ENCODE peak calls at places on chromosomes 12 and 14, in six cellular contexts. J is cardiac muscle cell, O is cerebellum, R is SW480, Z is ELF-1, S is sciatic nerve. N is an unnamed sample.

GRCh38 chr12:46388427-46388992 is 15.9 kb upstream of the SLC38A2 start:
- DNase-seq in Z (no peak), R (no peak), O (no peak), J (no peak), S (no peak), N (no peak)

GRCh38 chr14:91872517-91873470 is 5.5 kb upstream of the TC2N start:
- DNase-seq in O (no peak), R (no peak), S (peak; percentile 76), Z (no peak), J (no peak), N (no peak)

GRCh38 chr14:102013669-102014200 is 49.4 kb downstream of the DYNC1H1 start:
- DNase-seq in R (no peak), Z (no peak), S (no peak), J (no peak), O (no peak), N (no peak)

GRCh38 chr14:90198541-90198940 is 57.8 kb upstream of the PSMC1 start:
- DNase-seq in Z (no peak), S (no peak), J (no peak), R (no peak), O (no peak), N (no peak)

GRCh38 chr12:87939182-87939581 is 90.0 kb downstream of the C12orf50 start:
- DNase-seq in S (no peak), R (no peak), Z (no peak), J (no peak), O (no peak), N (no peak)

GRCh38 chr14:28676481-28676880 is 90.1 kb upstream of the FOXG1 start:
- DNase-seq in J (no peak), R (peak; percentile 46), S (no peak), Z (no peak), O (no peak), N (peak; percentile 62)

GRCh38 chr12:14884458-14884878 is 1.2 kb downstream of the MGP start:
- DNase-seq in O (peak; percentile 52), S (peak; percentile 90), J (peak; percentile 87), R (peak; percentile 56), Z (no peak), N (peak; percentile 76)

GRCh38 chr12:113048716-113049127 is 7.8 kb upstream of the DTX1 start:
- DNase-seq in S (peak; percentile 72), O (peak; percentile 82), Z (peak; percentile 38), J (peak; percentile 82), R (peak; percentile 60), N (no peak)

GRCh38 chr12:72330291-72330690 is 58.1 kb downstream of the TRHDE start:
- DNase-seq in O (no peak), R (no peak), S (no peak), Z (peak; percentile 25), J (peak; percentile 6), N (peak; percentile 35)

GRCh38 chr14:101442451-101442850 is 118.8 kb upstream of the DIO3 start:
- DNase-seq in Z (no peak), O (no peak), S (no peak), R (peak; percentile 90), J (no peak), N (no peak)